ENCODE peak calls at places on chromosomes 5 and 9, in four cellular contexts. R is cerebellar cortex, N is HEK293T, A is AG08395. J is an unnamed sample.

GRCh38 chr9:38182321-38182720 is 113.3 kb upstream of the SHB start:
- DNase-seq in N (no peak), A (no peak), R (no peak), J (no peak)

GRCh38 chr5:97162045-97162444 is 19.6 kb upstream of the LIX1 start:
- DNase-seq in N (peak; percentile 52), R (peak; percentile 91), A (peak; percentile 62), J (peak; percentile 74)

GRCh38 chr9:4297151-4297794 is 2.6 kb downstream of the GLIS3 start:
- DNase-seq in R (peak; percentile 81), A (peak; percentile 68), N (peak; percentile 28), J (peak; percentile 52)

GRCh38 chr5:179862891-179863290 is 4.3 kb upstream of the MRNIP start:
- DNase-seq in R (no peak), A (no peak), N (no peak), J (no peak)

GRCh38 chr5:179151521-179152118 is 91.4 kb downstream of the ZNF354C start:
- DNase-seq in N (no peak), A (no peak), R (no peak), J (no peak)

GRCh38 chr9:109912082-109912581 is 132.1 kb downstream of the PALM2AKAP2 start:
- DNase-seq in N (no peak), R (no peak), A (peak; percentile 45), J (no peak)

GRCh38 chr9:125172351-125172750 is 17.3 kb downstream of the PPP6C start:
- DNase-seq in R (no peak), N (no peak), A (no peak), J (no peak)

GRCh38 chr5:150615141-150615699 is 25.2 kb upstream of the SYNPO start:
- DNase-seq in A (peak; percentile 71), N (no peak), R (no peak), J (no peak)

GRCh38 chr5:113451797-113452196 is 17.0 kb upstream of the TSSK1B start:
- DNase-seq in R (peak; percentile 28), N (no peak), A (no peak), J (no peak)

GRCh38 chr5:57082441-57083067 is 91.3 kb upstream of the GPBP1 start:
- DNase-seq in R (no peak), N (peak; percentile 14), A (no peak), J (no peak)

GRCh38 chr5:172694061-172694460 is 53.0 kb downstream of the NEURL1B start:
- DNase-seq in A (no peak), N (no peak), R (no peak), J (no peak)

GRCh38 chr9:22976454-22976853 is 529.8 kb downstream of the DMRTA1 start:
- DNase-seq in R (no peak), N (no peak), A (peak; percentile 2), J (no peak)

GRCh38 chr9:84229186-84229585 is 111.4 kb downstream of the SLC28A3 start:
- DNase-seq in A (no peak), R (no peak), N (no peak), J (no peak)

GRCh38 chr5:157540707-157541451 is 34.7 kb downstream of the ADAM19 start:
- DNase-seq in A (peak; percentile 68), N (no peak), R (peak; percentile 44), J (peak; percentile 43)

GRCh38 chr5:149141957-149142851 is 911 bp downstream of the ABLIM3 start:
- DNase-seq in A (peak; percentile 43), N (no peak), R (peak; percentile 80), J (no peak)

J was measured in endothelial cell.